ENCODE peak calls at places on chromosomes 12 and 14, in four cellular contexts. H is sigmoid colon, F is caudate nucleus, X is RWPE1. V is an unnamed sample.

GRCh38 chr14:68762944-68763831 is 29.7 kb downstream of the ZFP36L1 start:
- DNase-seq in H (peak), F (no peak), X (no peak), V (no peak)

GRCh38 chr12:124233041-124233836 is 61.7 kb upstream of the RFLNA start:
- DNase-seq in H (no peak), F (no peak), X (peak), V (no peak)

GRCh38 chr14:95197498-95198010 is 40.2 kb upstream of the DICER1 start:
- DNase-seq in H (no peak), F (no peak), X (peak), V (no peak)

GRCh38 chr12:111443586-111443985 is 37.9 kb downstream of the SH2B3 start:
- DNase-seq in H (peak), F (no peak), X (no peak), V (no peak)

GRCh38 chr12:106841471-106842302 is 67.2 kb downstream of the RIC8B start:
- DNase-seq in H (no peak), F (peak), X (peak), V (no peak)

GRCh38 chr12:102427542-102427923 is 52.8 kb downstream of the IGF1 start:
- DNase-seq in H (peak), F (no peak), X (no peak), V (no peak)

GRCh38 chr12:123085730-123086487 is 65.0 kb downstream of the PITPNM2 start:
- DNase-seq in H (no peak), F (no peak), X (peak), V (no peak)

GRCh38 chr14:95531473-95531872 is 3.4 kb upstream of the GLRX5 start:
- DNase-seq in H (no peak), F (no peak), X (no peak), V (no peak)

GRCh38 chr12:88325076-88325827 is 183.1 kb downstream of the TMTC3 start:
- DNase-seq in H (no peak), F (no peak), X (peak), V (no peak)

GRCh38 chr12:89695100-89695499 is 13.5 kb downstream of the ATP2B1 start:
- DNase-seq in H (no peak), F (no peak), X (no peak), V (no peak)

GRCh38 chr14:58278177-58278576 is 20.2 kb upstream of the ARID4A start:
- DNase-seq in H (no peak), F (no peak), X (no peak), V (no peak)

GRCh38 chr14:54815016-54815415 is 87.6 kb downstream of the GCH1 start:
- DNase-seq in H (no peak), F (no peak), X (no peak), V (no peak)

GRCh38 chr14:81826080-81826479 is 292.4 kb upstream of the SEL1L start:
- DNase-seq in H (no peak), F (no peak), X (no peak), V (no peak)

GRCh38 chr12:15164997-15165659 is 56.1 kb downstream of the RERG start:
- DNase-seq in H (peak), F (no peak), X (no peak), V (no peak)

GRCh38 chr14:93048843-93049242 is 66.9 kb downstream of the ITPK1 start:
- DNase-seq in H (no peak), F (no peak), X (no peak), V (no peak)

GRCh38 chr12:92511776-92512175 is 191.0 kb upstream of the PLEKHG7 start:
- DNase-seq in H (no peak), F (no peak), X (no peak), V (no peak)

GRCh38 chr14:70652871-70653270 is 11.2 kb downstream of the TTC9 start:
- DNase-seq in H (no peak), F (no peak), X (no peak), V (no peak)

GRCh38 chr12:109717390-109718357 is 4.0 kb downstream of the FAM222A start:
- DNase-seq in H (no peak), F (peak), X (no peak), V (no peak)

GRCh38 chr12:52946797-52947547 is 1.9 kb upstream of the KRT18 start:
- DNase-seq in H (no peak), F (no peak), X (no peak), V (no peak)

GRCh38 chr14:20969336-20969735 is 14.0 kb downstream of the RNASE2 start:
- DNase-seq in H (no peak), F (no peak), X (no peak), V (no peak)

GRCh38 chr12:93419388-93420034 is 22.2 kb downstream of the UBE2N start:
- DNase-seq in H (no peak), F (no peak), X (peak), V (no peak)

GRCh38 chr12:19972325-19973288 is 395.7 kb upstream of the PDE3A start:
- DNase-seq in H (no peak), F (no peak), X (no peak), V (no peak)

GRCh38 chr12:50765325-50765911 is 1.5 kb downstream of the ATF1 start:
- DNase-seq in H (no peak), F (peak), X (peak), V (peak)

GRCh38 chr14:75578786-75579781 is 664 bp downstream of the FLVCR2 start:
- DNase-seq in H (peak), F (no peak), X (no peak), V (no peak)

GRCh38 chr12:15710860-15711510 is 78.2 kb downstream of the EPS8 start:
- DNase-seq in H (no peak), F (no peak), X (no peak), V (no peak)

GRCh38 chr14:27484633-27485032 is 886.8 kb upstream of the NOVA1 start:
- DNase-seq in H (no peak), F (no peak), X (no peak), V (no peak)

GRCh38 chr12:96907681-96908163 is 665 bp downstream of the NEDD1 start:
- DNase-seq in H (no peak), F (no peak), X (peak), V (no peak)

GRCh38 chr14:85315891-85316290 is 214.1 kb upstream of the FLRT2 start:
- DNase-seq in H (no peak), F (no peak), X (no peak), V (no peak)
- H3K27ac ChIP-seq in H (no peak), F (no peak), X (no peak), V (no peak)

DNA sequence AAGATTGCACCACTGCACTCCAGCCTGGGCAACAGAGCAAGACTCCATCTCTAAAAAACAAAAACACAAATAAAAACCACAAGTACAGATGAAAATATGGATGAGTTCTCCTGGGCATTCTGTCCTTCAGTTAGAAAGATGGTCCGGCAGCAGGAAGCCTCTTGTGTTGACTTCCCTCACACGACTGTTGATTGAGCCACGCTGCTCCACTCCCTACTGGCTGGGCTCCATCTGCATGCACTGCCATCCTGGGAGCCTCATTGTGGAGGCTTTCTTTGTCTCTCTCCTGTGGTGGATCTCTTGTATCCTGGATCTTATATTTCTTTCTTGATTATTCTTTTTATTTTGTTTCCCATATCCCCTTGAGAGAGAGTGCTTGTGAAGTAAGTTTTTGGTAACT is 30.8 kb upstream of the TBC1D30 start:
- DNase-seq in H (no peak), F (no peak), X (no peak), V (no peak)
- H3K27ac ChIP-seq in H (no peak), F (no peak), X (no peak), V (no peak)

GRCh38 chr12:116152268-116152667 is 125.2 kb downstream of the MED13L start:
- DNase-seq in H (no peak), F (no peak), X (no peak), V (no peak)

GRCh38 chr12:116148844-116149243 is 128.6 kb downstream of the MED13L start:
- DNase-seq in H (no peak), F (no peak), X (no peak), V (no peak)

GRCh38 chr12:116153096-116153495 is 124.4 kb downstream of the MED13L start:
- DNase-seq in H (no peak), F (no peak), X (no peak), V (no peak)

GRCh38 chr12:116150001-116150400 is 127.5 kb downstream of the MED13L start:
- DNase-seq in H (no peak), F (no peak), X (no peak), V (no peak)

GRCh38 chr12:116150452-116150851 is 127.0 kb downstream of the MED13L start:
- DNase-seq in H (no peak), F (no peak), X (no peak), V (no peak)
- H3K27ac ChIP-seq in H (no peak), F (no peak), X (no peak), V (no peak)

GRCh38 chr12:54604436-54604835 is 16.0 kb upstream of the PPP1R1A start:
- DNase-seq in H (no peak), F (no peak), X (no peak), V (no peak)
- H3K27ac ChIP-seq in H (no peak), F (no peak), X (no peak), V (no peak)

GRCh38 chr12:70721958-70722357 is 84.7 kb upstream of the PTPRB start:
- DNase-seq in H (no peak), F (no peak), X (no peak), V (no peak)
- H3K27ac ChIP-seq in H (no peak), F (no peak), X (no peak), V (no peak)

GRCh38 chr14:32367501-32367900 is 38.4 kb downstream of the AKAP6 start:
- DNase-seq in H (no peak), F (no peak), X (no peak), V (no peak)

GRCh38 chr14:32366256-32366655 is 37.2 kb downstream of the AKAP6 start:
- DNase-seq in H (no peak), F (peak), X (no peak), V (peak)

GRCh38 chr14:32366995-32367394 is 37.9 kb downstream of the AKAP6 start:
- DNase-seq in H (no peak), F (peak), X (no peak), V (no peak)

GRCh38 chr14:32370720-32371119 is 41.6 kb downstream of the AKAP6 start:
- DNase-seq in H (no peak), F (no peak), X (peak), V (no peak)

GRCh38 chr14:32368107-32368506 is 39.0 kb downstream of the AKAP6 start:
- DNase-seq in H (no peak), F (no peak), X (no peak), V (no peak)
- H3K27ac ChIP-seq in H (no peak), F (peak), X (no peak), V (peak)

GRCh38 chr12:121325922-121326396 is 26.3 kb downstream of the ANAPC5 start:
- DNase-seq in H (no peak), F (no peak), X (no peak), V (no peak)
- H3K27ac ChIP-seq in H (no peak), F (peak), X (no peak), V (peak)

GRCh38 chr12:113227686-113228391 is 6.6 kb downstream of the TPCN1 start:
- DNase-seq in H (no peak), F (no peak), X (no peak), V (no peak)
- H3K27ac ChIP-seq in H (no peak), F (peak), X (peak), V (peak)

DNA sequence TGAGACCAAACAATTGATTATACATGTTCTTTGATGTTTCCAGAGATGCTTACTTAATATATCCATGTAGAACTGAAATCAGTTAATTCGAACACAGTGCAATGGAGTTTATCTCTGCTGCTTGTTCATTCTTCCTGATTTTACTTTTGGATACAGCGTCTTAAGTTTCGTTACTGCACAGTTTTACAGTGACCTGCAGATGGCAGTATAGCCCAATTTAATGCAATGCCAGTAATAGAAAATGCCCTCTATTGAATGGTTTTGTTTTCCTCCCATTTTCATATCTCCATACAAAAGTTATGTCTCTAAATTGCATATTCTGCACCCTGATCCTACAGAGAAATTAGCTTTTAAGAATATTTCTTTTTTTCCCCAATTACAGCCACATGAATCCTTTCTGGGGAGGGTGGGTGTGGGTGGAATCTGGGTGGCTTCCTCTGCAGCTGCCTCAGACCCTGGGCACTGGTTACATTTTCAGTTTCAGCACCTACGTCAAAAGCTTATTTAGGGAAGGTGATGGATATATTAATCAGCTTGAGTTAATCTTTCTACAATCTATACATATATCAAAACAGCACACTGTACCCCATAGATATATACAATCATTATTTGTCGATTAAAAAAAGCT is 101.1 kb upstream of the DCD start:
- DNase-seq in H (no peak), F (peak), X (peak), V (no peak)
- H3K27ac ChIP-seq in H (no peak), F (no peak), X (no peak), V (no peak)

V was measured in substantia nigra.